ENCODE peak calls at places on chromosome 19, in five cellular contexts. T is CD4-positive, alpha-beta T cell; Z is mucosa of descending colon; I is psoas muscle; L is transverse colon. F is an unnamed sample.

GRCh38 chr19:50158577-50158976 is 4.5 kb downstream of the IZUMO2 start:
- DNase-seq in T (no peak), Z (no peak), I (no peak), L (no peak), F (no peak)

GRCh38 chr19:15452111-15453047 is 2.6 kb upstream of the WIZ start:
- DNase-seq in T (no peak), Z (peak; percentile 86), I (peak; percentile 93), L (peak; percentile 89), F (no peak)

GRCh38 chr19:47275866-47276461 is 1.3 kb downstream of the INAFM1 start:
- DNase-seq in T (no peak), Z (no peak), I (peak; percentile 77), L (no peak), F (no peak)

GRCh38 chr19:15249560-15249874 is 17.3 kb upstream of the EPHX3 start:
- DNase-seq in T (no peak), Z (no peak), I (no peak), L (no peak), F (no peak)

GRCh38 chr19:29658221-29658991 is 6.9 kb upstream of the PLEKHF1 start:
- DNase-seq in T (no peak), Z (no peak), I (no peak), L (no peak), F (no peak)

GRCh38 chr19:5131866-5132561 is 163.1 kb downstream of the KDM4B start:
- DNase-seq in T (no peak), Z (no peak), I (no peak), L (no peak), F (no peak)

GRCh38 chr19:4990306-4990705 is 21.4 kb downstream of the KDM4B start:
- DNase-seq in T (no peak), Z (no peak), I (no peak), L (no peak), F (no peak)

GRCh38 chr19:28475525-28475924 is 737.4 kb downstream of the UQCRFS1 start:
- DNase-seq in T (no peak), Z (no peak), I (no peak), L (no peak), F (no peak)

GRCh38 chr19:24033962-24034342 is 53.0 kb upstream of the ZNF254 start:
- DNase-seq in T (no peak), Z (peak; percentile 69), I (peak; percentile 36), L (peak; percentile 62), F (peak; percentile 23)

GRCh38 chr19:29405728-29405995 is 120.1 kb upstream of the VSTM2B start:
- DNase-seq in T (no peak), Z (no peak), I (no peak), L (no peak), F (no peak)

GRCh38 chr19:18274776-18275356 is 614 bp upstream of the IQCN start:
- DNase-seq in T (no peak), Z (peak; percentile 87), I (peak; percentile 90), L (peak; percentile 92), F (no peak)

GRCh38 chr19:18776736-18777135 is 14.4 kb downstream of the COMP start:
- DNase-seq in T (no peak), Z (no peak), I (no peak), L (no peak), F (no peak)

GRCh38 chr19:23547816-23548430 is 139.1 kb downstream of the ZNF675 start:
- DNase-seq in T (no peak), Z (no peak), I (no peak), L (no peak), F (no peak)

GRCh38 chr19:38647368-38647965 is at the start of gene ACTN4:
- DNase-seq in T (peak; percentile 99), Z (peak; percentile 100), I (peak; percentile 100), L (peak; percentile 100), F (peak; percentile 100)

GRCh38 chr19:55418185-55418584 is 10.6 kb upstream of the UBE2S start:
- DNase-seq in T (peak; percentile 43), Z (peak; percentile 80), I (no peak), L (peak; percentile 64), F (no peak)

GRCh38 chr19:39054091-39054470 is 21.7 kb upstream of the FBXO27 start:
- DNase-seq in T (no peak), Z (no peak), I (no peak), L (no peak), F (no peak)

GRCh38 chr19:18456974-18457373 is 19.0 kb upstream of the ISYNA1 start:
- DNase-seq in T (no peak), Z (no peak), I (peak; percentile 76), L (peak; percentile 48), F (no peak)

GRCh38 chr19:43425567-43426392 is 11.1 kb downstream of the TEX101 start:
- DNase-seq in T (no peak), Z (peak; percentile 94), I (no peak), L (peak; percentile 92), F (no peak)

GRCh38 chr19:55175117-55175867 is 4.8 kb downstream of the SYT5 start:
- DNase-seq in T (no peak), Z (no peak), I (no peak), L (no peak), F (no peak)

GRCh38 chr19:14370169-14370998 is 10.9 kb upstream of the ADGRE5 start:
- DNase-seq in T (peak; percentile 71), Z (no peak), I (no peak), L (no peak), F (peak; percentile 42)

DNA sequence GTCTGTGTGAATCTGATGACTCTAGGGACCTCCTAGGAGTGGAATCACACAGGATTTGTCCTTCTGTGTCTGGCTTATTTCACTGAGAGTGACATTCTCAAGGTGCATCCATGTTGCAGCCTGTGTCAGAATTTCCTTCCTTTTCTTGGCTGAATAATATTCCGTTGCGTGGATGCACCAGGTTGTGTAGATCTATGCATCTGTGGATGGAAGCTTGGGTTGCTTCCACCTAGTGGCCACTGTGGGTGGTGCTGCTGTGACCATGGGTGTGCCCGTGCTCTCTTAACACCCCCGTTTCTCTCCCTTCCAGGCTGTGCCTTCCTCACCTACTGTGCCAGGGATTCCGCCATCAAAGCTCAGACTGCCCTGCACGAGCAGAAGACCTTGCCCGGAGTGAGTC is 26.2 kb downstream of the CELF5 start:
- DNase-seq in T (no peak), Z (peak; percentile 52), I (no peak), L (peak; percentile 21), F (no peak)
- TF ChIP-seq CTCF in T (peak; percentile 68), Z (peak; percentile 32), I (peak; percentile 32), L (peak; percentile 44), F (no peak)

DNA sequence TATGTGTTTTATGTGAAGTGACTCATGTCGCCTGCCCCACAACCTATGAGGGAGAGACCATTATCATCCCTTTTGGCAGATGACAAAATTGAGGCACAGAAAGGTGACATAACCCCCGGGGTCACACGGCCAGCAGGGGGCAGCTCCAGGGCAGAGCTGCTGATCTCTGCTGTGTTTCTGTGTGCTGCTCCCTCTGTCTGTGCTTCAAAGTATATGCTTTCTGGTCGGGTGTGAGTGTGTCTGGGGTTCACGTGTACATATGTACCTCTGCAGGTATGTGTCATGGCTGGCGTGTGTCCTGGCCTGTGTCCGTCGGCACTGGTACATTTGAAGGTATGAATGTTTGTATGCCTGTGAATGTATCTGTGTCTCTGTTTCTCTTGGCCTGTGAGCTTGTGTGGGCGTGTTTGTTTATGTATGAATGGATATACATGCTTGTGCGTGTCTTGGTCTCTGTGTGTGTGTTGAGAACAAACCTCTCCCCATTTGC is 7.1 kb downstream of the LIPE start:
- DNase-seq in T (peak; percentile 70), Z (peak; percentile 78), I (no peak), L (peak; percentile 64), F (peak; percentile 61)
- TF ChIP-seq CTCF in T (peak; percentile 86), Z (peak; percentile 39), I (peak; percentile 33), L (peak; percentile 54), F (peak; percentile 17)

GRCh38 chr19:32224371-32225244 is 120.8 kb upstream of the ZNF507 start:
- DNase-seq in T (no peak), Z (peak; percentile 64), I (peak; percentile 60), L (peak; percentile 56), F (peak; percentile 55)

GRCh38 chr19:32230441-32230840 is 115.0 kb upstream of the ZNF507 start:
- DNase-seq in T (no peak), Z (no peak), I (no peak), L (no peak), F (no peak)

GRCh38 chr19:32223595-32224370 is 121.6 kb upstream of the ZNF507 start:
- DNase-seq in T (no peak), Z (no peak), I (no peak), L (no peak), F (no peak)

GRCh38 chr19:32231020-32231419 is 114.4 kb upstream of the ZNF507 start:
- DNase-seq in T (no peak), Z (no peak), I (no peak), L (no peak), F (no peak)

DNA sequence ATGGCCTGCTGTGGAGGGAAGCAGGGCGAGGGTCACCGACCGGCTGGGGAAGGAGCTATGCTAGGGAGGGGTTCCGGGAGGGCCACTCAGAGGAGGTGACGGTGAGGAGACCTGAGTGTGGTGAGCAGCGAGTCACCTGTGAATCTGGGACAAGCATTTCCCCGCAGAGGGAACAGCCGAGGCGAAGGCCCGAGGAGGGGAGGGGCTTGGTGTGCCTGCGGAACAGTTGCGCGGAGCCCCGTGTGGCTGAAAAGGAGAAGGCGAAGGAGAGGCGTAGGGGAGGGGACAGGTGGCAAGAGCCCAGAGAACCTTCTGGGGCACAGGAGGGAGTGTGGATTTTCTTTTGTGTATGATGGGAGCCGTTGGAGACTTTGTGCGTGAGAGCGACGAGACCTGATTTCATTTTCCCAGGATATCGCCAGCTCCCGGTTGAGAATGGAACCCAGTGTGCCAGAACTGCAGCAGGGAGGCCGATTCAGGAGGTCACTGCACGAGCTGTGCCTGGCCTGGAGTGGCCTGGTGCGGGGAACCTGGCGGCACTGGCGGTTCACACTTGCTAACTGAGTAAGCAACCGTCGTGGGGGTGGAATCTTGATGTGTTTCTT is 117.7 kb upstream of the ZNF507 start:
- DNase-seq in T (no peak), Z (no peak), I (no peak), L (no peak), F (no peak)
- TF ChIP-seq CTCF in T (no peak), Z (no peak), I (no peak), L (no peak), F (no peak)

GRCh38 chr19:45146251-45146650 is 14.5 kb downstream of the NKPD1 start:
- DNase-seq in T (no peak), Z (no peak), I (no peak), L (no peak), F (no peak)
- TF ChIP-seq CTCF in T (no peak), Z (no peak), I (no peak), L (no peak), F (no peak)

GRCh38 chr19:45640849-45641273 is 1.7 kb upstream of the EML2 start:
- DNase-seq in T (peak; percentile 25), Z (no peak), I (no peak), L (peak; percentile 34), F (peak; percentile 39)

GRCh38 chr19:45636902-45637301 is 2.3 kb downstream of the EML2 start:
- DNase-seq in T (no peak), Z (no peak), I (no peak), L (no peak), F (no peak)

GRCh38 chr19:45641274-45642105 is 2.3 kb upstream of the EML2 start:
- DNase-seq in T (peak; percentile 32), Z (peak; percentile 97), I (peak; percentile 75), L (peak; percentile 94), F (peak; percentile 72)

GRCh38 chr19:45637890-45638667 is 1.1 kb downstream of the EML2 start:
- DNase-seq in T (no peak), Z (peak; percentile 80), I (no peak), L (peak; percentile 63), F (no peak)

GRCh38 chr19:45638930-45639729 is at the start of gene EML2:
- DNase-seq in T (peak; percentile 33), Z (peak; percentile 80), I (peak; percentile 49), L (peak; percentile 80), F (peak; percentile 67)
- TF ChIP-seq CTCF in T (peak; percentile 32), Z (no peak), I (no peak), L (no peak), F (no peak)

GRCh38 chr19:40392894-40393517 is 3.0 kb upstream of the HIPK4 start:
- DNase-seq in T (no peak), Z (peak; percentile 48), I (no peak), L (peak; percentile 52), F (no peak)
- TF ChIP-seq CTCF in T (no peak), Z (no peak), I (peak; percentile 20), L (peak; percentile 11), F (no peak)

F was measured in activated B cell treated with CpG ODN at 0.5 μM for 24 hours.